ENCODE peak calls at places on chromosomes 7 and 10, in four cellular contexts. Q, P, L and I are unnamed samples.
A peak's percentile ranks its signal among the peaks of the same experiment; 100 is the strongest.

GRCh38 chr7:127768241-127768640 is 116.2 kb downstream of the SND1 start:
- DNase-seq in P (no peak), L (no peak), Q (no peak), I (no peak)

GRCh38 chr7:76292206-76292573 is 10.3 kb upstream of the HSPB1 start:
- DNase-seq in P (no peak), Q (no peak), L (no peak), I (peak; percentile 32)

GRCh38 chr7:18508441-18509427 is 13.2 kb downstream of the HDAC9 start:
- DNase-seq in L (peak; percentile 89), P (no peak), Q (no peak), I (peak; percentile 99)

GRCh38 chr10:131695814-131696165 is 205.0 kb upstream of the PPP2R2D start:
- DNase-seq in L (no peak), P (no peak), Q (no peak), I (no peak)

GRCh38 chr7:3206101-3206500 is 95.0 kb upstream of the SDK1 start:
- DNase-seq in P (no peak), Q (no peak), L (no peak), I (no peak)

GRCh38 chr7:127702253-127702652 is 50.3 kb downstream of the SND1 start:
- DNase-seq in P (no peak), Q (no peak), L (no peak), I (no peak)

GRCh38 chr7:131507592-131508331 is 48.7 kb downstream of the PODXL start:
- DNase-seq in P (peak; percentile 79), L (peak; percentile 59), Q (peak; percentile 67), I (peak; percentile 76)

GRCh38 chr10:14586901-14587300 is 187.8 kb downstream of the FAM107B start:
- DNase-seq in Q (no peak), L (no peak), P (no peak), I (no peak)

GRCh38 chr7:94338921-94339371 is 55.7 kb upstream of the COL1A2 start:
- DNase-seq in P (no peak), Q (no peak), L (peak; percentile 11), I (no peak)

GRCh38 chr10:132899751-132900065 is 42.7 kb downstream of the CFAP46 start:
- DNase-seq in L (no peak), P (no peak), Q (no peak), I (no peak)

GRCh38 chr10:4708123-4708759 is 117.8 kb upstream of the AKR1E2 start:
- DNase-seq in Q (no peak), L (no peak), P (no peak), I (no peak)

GRCh38 chr10:49756641-49757040 is 5.5 kb downstream of the OGDHL start:
- DNase-seq in Q (no peak), L (no peak), P (no peak), I (no peak)

GRCh38 chr7:143300959-143301617 is 12.9 kb downstream of the CASP2 start:
- DNase-seq in L (no peak), Q (no peak), P (no peak), I (no peak)

GRCh38 chr10:7082967-7083366 is 327.9 kb downstream of the SFMBT2 start:
- DNase-seq in P (no peak), L (no peak), Q (no peak), I (no peak)

GRCh38 chr10:88482220-88482619 is 100.9 kb downstream of the RNLS start:
- DNase-seq in Q (no peak), P (no peak), L (no peak), I (no peak)

GRCh38 chr10:124461642-124462347 is at the start of gene LHPP:
- DNase-seq in Q (peak; percentile 86), L (peak; percentile 88), P (peak; percentile 85), I (peak; percentile 87)

GRCh38 chr7:107854989-107855388 is 36.0 kb upstream of the DLD start:
- DNase-seq in Q (no peak), L (no peak), P (no peak), I (peak; percentile 17)

GRCh38 chr10:3763852-3764625 is 21.0 kb downstream of the KLF6 start:
- DNase-seq in P (no peak), L (no peak), Q (no peak), I (peak; percentile 78)

GRCh38 chr7:17042211-17042610 is 160.4 kb upstream of the AGR3 start:
- DNase-seq in Q (no peak), P (no peak), L (no peak), I (no peak)

GRCh38 chr10:17101910-17102266 is 27.7 kb downstream of the CUBN start:
- DNase-seq in P (no peak), L (no peak), Q (no peak), I (no peak)

GRCh38 chr7:47392241-47392759 is 189.6 kb downstream of the TNS3 start:
- DNase-seq in Q (no peak), L (no peak), P (no peak), I (no peak)

GRCh38 chr7:44097064-44097932 is 6.8 kb upstream of the AEBP1 start:
- DNase-seq in P (no peak), Q (no peak), L (no peak), I (no peak)

GRCh38 chr7:3157541-3158287 is 114.0 kb upstream of the CARD11 start:
- DNase-seq in L (no peak), Q (no peak), P (no peak), I (no peak)

GRCh38 chr7:1936531-1937251 is 266.6 kb downstream of the ELFN1 start:
- DNase-seq in L (no peak), P (no peak), Q (no peak), I (no peak)

GRCh38 chr10:126902157-126902556 is 3.1 kb upstream of the DOCK1 start:
- DNase-seq in L (peak; percentile 96), Q (no peak), P (no peak), I (peak; percentile 64)

GRCh38 chr7:93889261-93889660 is 1.3 kb downstream of the TFPI2 start:
- DNase-seq in P (no peak), L (peak; percentile 33), Q (no peak), I (peak; percentile 45)

GRCh38 chr7:104962781-104963180 is 51.2 kb upstream of the KMT2E start:
- DNase-seq in Q (no peak), L (peak; percentile 84), P (no peak), I (no peak)